ENCODE peak calls at places on chromosome 13, in eight cellular contexts. One of them, this sample, is unnamed.

GRCh38 chr13:76048675-76049396 is 412.7 kb downstream of the LMO7 start:
- DNase-seq in left lung: no peak
- DNase-seq in H1: no peak
- DNase-seq in mammary epithelial cell: no peak
- DNase-seq in fibroblast of the aortic adventitia: peak; percentile 10
- DNase-seq in uterus: no peak
- DNase-seq in transverse colon: no peak
- DNase-seq in tibial nerve: no peak
- DNase-seq in this sample: no peak

GRCh38 chr13:92224052-92224821 is 825.8 kb downstream of the GPC5 start:
- DNase-seq in tibial nerve: no peak
- DNase-seq in uterus: no peak
- DNase-seq in left lung: no peak
- DNase-seq in H1: no peak
- DNase-seq in fibroblast of the aortic adventitia: peak; percentile 93
- DNase-seq in mammary epithelial cell: peak; percentile 0
- DNase-seq in transverse colon: no peak
- DNase-seq in this sample: peak; percentile 77

GRCh38 chr13:29901714-29902631 is 51.6 kb upstream of the UBL3 start:
- DNase-seq in H1: no peak
- DNase-seq in mammary epithelial cell: peak; percentile 92
- DNase-seq in left lung: no peak
- DNase-seq in tibial nerve: no peak
- DNase-seq in fibroblast of the aortic adventitia: peak; percentile 96
- DNase-seq in transverse colon: peak; percentile 49
- DNase-seq in uterus: peak; percentile 57
- DNase-seq in this sample: peak; percentile 90

GRCh38 chr13:20411638-20412342 is 113.9 kb downstream of the CRYL1 start:
- DNase-seq in transverse colon: no peak
- DNase-seq in H1: no peak
- DNase-seq in mammary epithelial cell: no peak
- DNase-seq in fibroblast of the aortic adventitia: no peak
- DNase-seq in tibial nerve: no peak
- DNase-seq in uterus: no peak
- DNase-seq in left lung: no peak
- DNase-seq in this sample: no peak

GRCh38 chr13:39347926-39348901 is 254.8 kb downstream of the LHFPL6 start:
- DNase-seq in transverse colon: no peak
- DNase-seq in tibial nerve: no peak
- DNase-seq in fibroblast of the aortic adventitia: no peak
- DNase-seq in uterus: no peak
- DNase-seq in H1: peak; percentile 52
- DNase-seq in left lung: no peak
- DNase-seq in mammary epithelial cell: no peak
- DNase-seq in this sample: no peak

GRCh38 chr13:26052136-26052736 is 420 bp upstream of the SHISA2 start:
- DNase-seq in H1: peak; percentile 75
- DNase-seq in uterus: no peak
- DNase-seq in tibial nerve: no peak
- DNase-seq in mammary epithelial cell: no peak
- DNase-seq in left lung: no peak
- DNase-seq in fibroblast of the aortic adventitia: no peak
- DNase-seq in transverse colon: no peak
- DNase-seq in this sample: no peak

GRCh38 chr13:94362411-94362909 is 117.0 kb downstream of the DCT start:
- DNase-seq in transverse colon: peak; percentile 50
- DNase-seq in fibroblast of the aortic adventitia: peak; percentile 94
- DNase-seq in tibial nerve: no peak
- DNase-seq in H1: peak; percentile 65
- DNase-seq in uterus: peak; percentile 63
- DNase-seq in mammary epithelial cell: peak; percentile 67
- DNase-seq in left lung: no peak
- DNase-seq in this sample: peak; percentile 79

GRCh38 chr13:65236841-65237418 is 1993.2 kb downstream of the PCDH9 start:
- DNase-seq in H1: peak; percentile 48
- DNase-seq in mammary epithelial cell: no peak
- DNase-seq in uterus: no peak
- DNase-seq in transverse colon: no peak
- DNase-seq in left lung: no peak
- DNase-seq in fibroblast of the aortic adventitia: no peak
- DNase-seq in tibial nerve: no peak
- DNase-seq in this sample: no peak

GRCh38 chr13:50085063-50085462 is 69.8 kb downstream of the KCNRG start:
- DNase-seq in fibroblast of the aortic adventitia: peak; percentile 79
- DNase-seq in transverse colon: no peak
- DNase-seq in tibial nerve: no peak
- DNase-seq in H1: no peak
- DNase-seq in uterus: no peak
- DNase-seq in left lung: no peak
- DNase-seq in mammary epithelial cell: peak; percentile 17
- DNase-seq in this sample: no peak

GRCh38 chr13:73880365-73880764 is 253.8 kb downstream of the KLF12 start:
- DNase-seq in fibroblast of the aortic adventitia: no peak
- DNase-seq in H1: no peak
- DNase-seq in transverse colon: no peak
- DNase-seq in mammary epithelial cell: no peak
- DNase-seq in left lung: no peak
- DNase-seq in tibial nerve: no peak
- DNase-seq in uterus: no peak
- DNase-seq in this sample: peak; percentile 13

GRCh38 chr13:74173822-74174221 is 39.6 kb upstream of the KLF12 start:
- DNase-seq in H1: no peak
- DNase-seq in tibial nerve: no peak
- DNase-seq in left lung: no peak
- DNase-seq in uterus: no peak
- DNase-seq in transverse colon: no peak
- DNase-seq in fibroblast of the aortic adventitia: no peak
- DNase-seq in mammary epithelial cell: no peak
- DNase-seq in this sample: no peak

GRCh38 chr13:37587236-37587635 is 11.3 kb downstream of the POSTN start:
- DNase-seq in uterus: no peak
- DNase-seq in fibroblast of the aortic adventitia: no peak
- DNase-seq in transverse colon: no peak
- DNase-seq in left lung: no peak
- DNase-seq in H1: no peak
- DNase-seq in mammary epithelial cell: no peak
- DNase-seq in tibial nerve: no peak
- DNase-seq in this sample: no peak

GRCh38 chr13:113992276-113993005 is 18.6 kb upstream of the C13orf46 start:
- DNase-seq in left lung: peak; percentile 26
- DNase-seq in uterus: no peak
- DNase-seq in fibroblast of the aortic adventitia: no peak
- DNase-seq in mammary epithelial cell: no peak
- DNase-seq in tibial nerve: no peak
- DNase-seq in H1: no peak
- DNase-seq in transverse colon: no peak
- DNase-seq in this sample: no peak

GRCh38 chr13:113991191-113991669 is 17.4 kb upstream of the C13orf46 start:
- DNase-seq in tibial nerve: no peak
- DNase-seq in left lung: no peak
- DNase-seq in H1: no peak
- DNase-seq in transverse colon: no peak
- DNase-seq in mammary epithelial cell: no peak
- DNase-seq in fibroblast of the aortic adventitia: no peak
- DNase-seq in uterus: no peak
- DNase-seq in this sample: no peak

GRCh38 chr13:113990321-113990837 is 16.5 kb upstream of the C13orf46 start:
- DNase-seq in mammary epithelial cell: no peak
- DNase-seq in H1: no peak
- DNase-seq in left lung: peak; percentile 42
- DNase-seq in fibroblast of the aortic adventitia: no peak
- DNase-seq in uterus: no peak
- DNase-seq in tibial nerve: peak; percentile 7
- DNase-seq in transverse colon: no peak
- DNase-seq in this sample: no peak

GRCh38 chr13:113989585-113990300 is 15.9 kb upstream of the C13orf46 start:
- DNase-seq in fibroblast of the aortic adventitia: no peak
- DNase-seq in H1: no peak
- DNase-seq in transverse colon: no peak
- DNase-seq in left lung: peak; percentile 20
- DNase-seq in tibial nerve: no peak
- DNase-seq in uterus: no peak
- DNase-seq in mammary epithelial cell: no peak
- DNase-seq in this sample: no peak

DNA sequence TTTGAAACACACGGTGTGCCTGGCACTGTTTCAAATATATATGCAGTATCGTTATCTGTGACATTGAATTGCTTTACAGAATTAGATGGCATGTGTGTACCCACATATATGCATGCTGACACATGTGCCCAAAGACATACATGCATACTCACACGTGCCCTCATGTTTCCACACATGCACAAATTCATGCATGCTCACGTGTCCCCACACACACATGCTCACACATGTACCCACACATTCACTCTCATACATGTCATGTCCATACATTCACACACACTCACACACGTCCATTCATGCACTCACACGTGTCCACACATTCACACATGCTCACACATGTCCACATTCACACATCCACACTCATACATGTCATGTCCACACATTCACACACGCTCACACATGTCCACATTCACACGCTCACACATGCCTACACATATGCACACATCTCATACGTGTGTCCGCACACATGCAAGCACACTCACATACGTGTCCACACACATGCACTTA is 17.9 kb upstream of the C13orf46 start:
- DNase-seq in left lung: no peak
- DNase-seq in mammary epithelial cell: no peak
- DNase-seq in fibroblast of the aortic adventitia: no peak
- DNase-seq in tibial nerve: no peak
- DNase-seq in H1: no peak
- DNase-seq in uterus: no peak
- DNase-seq in transverse colon: no peak
- DNase-seq in this sample: no peak
- TF ChIP-seq CTCF in left lung: no peak
- TF ChIP-seq CTCF in mammary epithelial cell: no peak
- TF ChIP-seq CTCF in fibroblast of the aortic adventitia: no peak
- TF ChIP-seq CTCF in tibial nerve: no peak
- TF ChIP-seq CTCF in H1: no peak
- TF ChIP-seq CTCF in uterus: no peak
- TF ChIP-seq CTCF in transverse colon: no peak
- TF ChIP-seq CTCF in this sample: no peak

GRCh38 chr13:77416666-77417212 is 89.8 kb upstream of the MYCBP2 start:
- DNase-seq in left lung: no peak
- DNase-seq in transverse colon: no peak
- DNase-seq in tibial nerve: no peak
- DNase-seq in mammary epithelial cell: no peak
- DNase-seq in H1: no peak
- DNase-seq in uterus: no peak
- DNase-seq in fibroblast of the aortic adventitia: no peak
- DNase-seq in this sample: no peak
- H3K4me3 ChIP-seq in left lung: no peak overlapping the region
- H3K4me3 ChIP-seq in transverse colon: no peak overlapping the region
- H3K4me3 ChIP-seq in tibial nerve: no peak overlapping the region
- H3K4me3 ChIP-seq in mammary epithelial cell: no peak overlapping the region
- H3K4me3 ChIP-seq in H1: no peak overlapping the region
- H3K4me3 ChIP-seq in uterus: no peak overlapping the region
- H3K4me3 ChIP-seq in fibroblast of the aortic adventitia: no peak overlapping the region
- H3K4me3 ChIP-seq in this sample: no peak overlapping the region

DNA sequence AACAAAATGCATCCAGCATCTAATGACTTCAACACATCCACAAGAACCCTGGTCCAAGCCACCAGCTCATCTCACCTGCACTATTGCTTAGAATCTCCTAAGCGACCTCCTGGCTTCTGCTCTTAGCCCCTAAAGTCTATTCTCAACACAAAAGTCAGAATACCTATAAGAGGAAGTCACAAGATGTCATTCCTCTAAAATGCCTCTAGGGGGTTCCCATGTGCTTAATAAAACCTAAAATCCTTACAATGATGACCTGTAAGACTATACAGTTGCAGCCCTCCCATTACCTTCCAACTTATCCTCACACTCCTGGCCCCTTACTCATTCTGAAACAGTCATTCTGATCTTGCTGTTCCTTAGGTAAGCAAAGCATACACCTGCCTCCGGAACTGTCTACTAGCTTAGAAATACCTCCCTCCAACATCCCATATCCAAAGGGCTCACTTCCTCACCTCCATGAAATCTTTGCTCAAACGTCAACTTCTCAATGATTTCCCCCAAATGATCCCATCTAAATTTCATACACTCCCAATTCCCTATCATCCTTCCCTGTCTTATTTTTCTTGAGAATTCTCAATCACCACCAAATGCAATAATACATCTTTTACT is 10.0 kb downstream of the ATP7B start:
- DNase-seq in tibial nerve: no peak
- DNase-seq in mammary epithelial cell: no peak
- DNase-seq in transverse colon: no peak
- DNase-seq in H1: no peak
- DNase-seq in left lung: no peak
- DNase-seq in uterus: no peak
- DNase-seq in fibroblast of the aortic adventitia: peak; percentile 70
- DNase-seq in this sample: peak; percentile 55
- TF ChIP-seq CTCF in tibial nerve: peak; percentile 43
- TF ChIP-seq CTCF in mammary epithelial cell: peak; percentile 59
- TF ChIP-seq CTCF in transverse colon: peak; percentile 58
- TF ChIP-seq CTCF in H1: peak; percentile 60
- TF ChIP-seq CTCF in left lung: peak; percentile 71
- TF ChIP-seq CTCF in uterus: peak; percentile 60
- TF ChIP-seq CTCF in fibroblast of the aortic adventitia: peak; percentile 75
- TF ChIP-seq CTCF in this sample: peak; percentile 55

GRCh38 chr13:35347679-35348205 is 128.7 kb downstream of the MAB21L1 start:
- DNase-seq in mammary epithelial cell: no peak
- DNase-seq in transverse colon: no peak
- DNase-seq in tibial nerve: no peak
- DNase-seq in uterus: no peak
- DNase-seq in fibroblast of the aortic adventitia: no peak
- DNase-seq in H1: no peak
- DNase-seq in left lung: no peak
- DNase-seq in this sample: no peak

GRCh38 chr13:35342440-35342839 is 134.0 kb downstream of the MAB21L1 start:
- DNase-seq in H1: no peak
- DNase-seq in transverse colon: no peak
- DNase-seq in left lung: no peak
- DNase-seq in tibial nerve: no peak
- DNase-seq in fibroblast of the aortic adventitia: no peak
- DNase-seq in uterus: no peak
- DNase-seq in mammary epithelial cell: no peak
- DNase-seq in this sample: no peak

GRCh38 chr13:35345992-35346391 is 130.5 kb downstream of the MAB21L1 start:
- DNase-seq in left lung: no peak
- DNase-seq in fibroblast of the aortic adventitia: no peak
- DNase-seq in transverse colon: no peak
- DNase-seq in tibial nerve: no peak
- DNase-seq in H1: no peak
- DNase-seq in uterus: no peak
- DNase-seq in mammary epithelial cell: no peak
- DNase-seq in this sample: no peak

GRCh38 chr13:35346494-35346893 is 130.0 kb downstream of the MAB21L1 start:
- DNase-seq in transverse colon: no peak
- DNase-seq in mammary epithelial cell: no peak
- DNase-seq in tibial nerve: no peak
- DNase-seq in fibroblast of the aortic adventitia: no peak
- DNase-seq in H1: no peak
- DNase-seq in left lung: no peak
- DNase-seq in uterus: no peak
- DNase-seq in this sample: no peak

DNA sequence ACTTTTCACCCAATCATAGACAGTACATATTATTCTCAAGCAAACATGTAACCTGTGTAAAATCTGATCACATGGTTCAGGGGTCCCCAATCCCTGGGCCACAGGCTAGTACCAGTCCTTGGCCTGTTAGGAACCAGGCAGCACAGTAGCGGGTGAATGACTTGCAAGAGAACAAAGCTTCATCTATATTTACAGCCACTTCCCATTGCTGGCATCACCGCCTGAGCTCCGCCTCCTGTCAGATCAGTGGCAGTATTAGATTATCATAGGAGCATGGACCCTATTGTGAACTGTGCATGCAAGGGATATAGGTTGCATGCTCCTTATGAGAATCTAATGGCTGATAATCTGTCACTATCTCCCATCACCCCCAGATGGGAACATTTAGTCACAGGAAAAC is 133.1 kb downstream of the MAB21L1 start:
- DNase-seq in H1: no peak
- DNase-seq in tibial nerve: no peak
- DNase-seq in left lung: no peak
- DNase-seq in mammary epithelial cell: no peak
- DNase-seq in fibroblast of the aortic adventitia: no peak
- DNase-seq in uterus: no peak
- DNase-seq in transverse colon: no peak
- DNase-seq in this sample: no peak
- H3K4me3 ChIP-seq in H1: no peak overlapping the region
- H3K4me3 ChIP-seq in tibial nerve: no peak overlapping the region
- H3K4me3 ChIP-seq in left lung: no peak overlapping the region
- H3K4me3 ChIP-seq in mammary epithelial cell: no peak overlapping the region
- H3K4me3 ChIP-seq in fibroblast of the aortic adventitia: no peak overlapping the region
- H3K4me3 ChIP-seq in uterus: no peak overlapping the region
- H3K4me3 ChIP-seq in transverse colon: no peak overlapping the region
- H3K4me3 ChIP-seq in this sample: no peak overlapping the region

This sample was measured in foreskin fibroblast.